ENCODE peak calls at places on chromosomes 13 and 19, in ten cellular contexts. Z is cardiac muscle cell; B is non-pigmented ciliary epithelial cell; I is activated T-helper 1 cell treated with anti-CD3 and anti-CD28 coated beads, Interleukin-2, amount 50 U/mL, for 16 hours; T is GM12892; G is lower leg skin; E is NCI-H2081; A is cardiac septum; P is fibroblast of villous mesenchyme; F is OCI-LY7. W is an unnamed sample.
A peak's percentile ranks its signal among the peaks of the same experiment; 100 is the strongest.

GRCh38 chr19:48842744-48843162 is 6.5 kb upstream of the HSD17B14 start:
- DNase-seq in Z (peak; percentile 69), B (no peak), I (no peak), T (no peak), G (no peak), E (peak; percentile 62), A (no peak), P (peak; percentile 60), F (peak; percentile 76), W (no peak)

GRCh38 chr13:44575741-44576395 is at the start of gene TSC22D1:
- DNase-seq in Z (peak; percentile 66), B (no peak), I (peak; percentile 42), T (peak; percentile 23), G (peak; percentile 90), E (no peak), A (no peak), P (peak; percentile 60), F (peak; percentile 38), W (peak; percentile 5)

GRCh38 chr13:31870511-31870910 is 131.2 kb downstream of the RXFP2 start:
- DNase-seq in Z (no peak), B (no peak), I (no peak), T (no peak), G (no peak), E (no peak), A (no peak), P (no peak), F (no peak), W (no peak)

GRCh38 chr13:111201304-111201940 is 86.3 kb downstream of the ARHGEF7 start:
- DNase-seq in Z (no peak), B (no peak), I (no peak), T (no peak), G (no peak), E (no peak), A (no peak), P (no peak), F (no peak), W (no peak)

GRCh38 chr13:39370554-39370953 is 232.4 kb downstream of the LHFPL6 start:
- DNase-seq in Z (no peak), B (no peak), I (no peak), T (no peak), G (no peak), E (no peak), A (no peak), P (peak; percentile 38), F (no peak), W (no peak)

GRCh38 chr19:56076413-56076998 is 44.6 kb downstream of the ZNF787 start:
- DNase-seq in Z (peak; percentile 71), B (no peak), I (no peak), T (no peak), G (no peak), E (peak; percentile 20), A (no peak), P (peak; percentile 56), F (peak; percentile 61), W (no peak)

GRCh38 chr19:11496391-11497163 is 9.1 kb downstream of the ZNF653 start:
- DNase-seq in Z (peak; percentile 88), B (no peak), I (peak; percentile 36), T (peak; percentile 75), G (peak; percentile 91), E (peak; percentile 25), A (no peak), P (peak; percentile 83), F (peak; percentile 77), W (no peak)

GRCh38 chr19:3609779-3610719 is 3.4 kb upstream of the TBXA2R start:
- DNase-seq in Z (no peak), B (no peak), I (no peak), T (no peak), G (no peak), E (no peak), A (no peak), P (no peak), F (no peak), W (no peak)

GRCh38 chr19:24046550-24046949 is 40.4 kb upstream of the ZNF254 start:
- DNase-seq in Z (no peak), B (no peak), I (no peak), T (no peak), G (no peak), E (no peak), A (no peak), P (no peak), F (no peak), W (no peak)

GRCh38 chr13:44079413-44080205 is 199.9 kb downstream of the LACC1 start:
- DNase-seq in Z (no peak), B (no peak), I (no peak), T (no peak), G (no peak), E (no peak), A (no peak), P (no peak), F (no peak), W (no peak)

W was measured in GM18507.